ENCODE peak calls at places on chromosomes 16 and 17, in ten cellular contexts. One of them, this sample, is unnamed.

GRCh38 chr16:626787-627457 is 3.9 kb upstream of the WFIKKN1 start:
- DNase-seq in ovary: peak
- DNase-seq in small intestine: no peak
- DNase-seq in fibroblast of mammary gland: peak
- DNase-seq in thyroid gland: no peak
- DNase-seq in fibroblast of lung: peak
- DNase-seq in CD8-positive, alpha-beta memory T cell: no peak
- DNase-seq in astrocyte: peak
- DNase-seq in cardiac fibroblast: peak
- DNase-seq in psoas muscle: peak
- DNase-seq in this sample: no peak

GRCh38 chr16:31382485-31383161 is 10.5 kb upstream of the ITGAD start:
- DNase-seq in ovary: no peak
- DNase-seq in small intestine: peak
- DNase-seq in fibroblast of mammary gland: peak
- DNase-seq in thyroid gland: peak
- DNase-seq in fibroblast of lung: peak
- DNase-seq in CD8-positive, alpha-beta memory T cell: peak
- DNase-seq in astrocyte: no peak
- DNase-seq in cardiac fibroblast: peak
- DNase-seq in psoas muscle: peak
- DNase-seq in this sample: peak

GRCh38 chr16:85986931-85987749 is 88.2 kb downstream of the IRF8 start:
- DNase-seq in ovary: no peak
- DNase-seq in small intestine: peak
- DNase-seq in fibroblast of mammary gland: no peak
- DNase-seq in thyroid gland: no peak
- DNase-seq in fibroblast of lung: no peak
- DNase-seq in CD8-positive, alpha-beta memory T cell: peak
- DNase-seq in astrocyte: no peak
- DNase-seq in cardiac fibroblast: no peak
- DNase-seq in psoas muscle: no peak
- DNase-seq in this sample: peak

GRCh38 chr16:75818491-75818890 is 92.2 kb upstream of the CPHXL start:
- DNase-seq in ovary: no peak
- DNase-seq in small intestine: no peak
- DNase-seq in fibroblast of mammary gland: peak
- DNase-seq in thyroid gland: no peak
- DNase-seq in fibroblast of lung: no peak
- DNase-seq in CD8-positive, alpha-beta memory T cell: no peak
- DNase-seq in astrocyte: no peak
- DNase-seq in cardiac fibroblast: no peak
- DNase-seq in psoas muscle: no peak
- DNase-seq in this sample: no peak

GRCh38 chr17:46979023-46979870 is at the start of gene RPRML:
- DNase-seq in ovary: peak
- DNase-seq in small intestine: no peak
- DNase-seq in fibroblast of mammary gland: peak
- DNase-seq in thyroid gland: peak
- DNase-seq in fibroblast of lung: no peak
- DNase-seq in CD8-positive, alpha-beta memory T cell: no peak
- DNase-seq in astrocyte: no peak
- DNase-seq in cardiac fibroblast: peak
- DNase-seq in psoas muscle: peak
- DNase-seq in this sample: peak

GRCh38 chr17:37521821-37522220 is 32.1 kb downstream of the DUSP14 start:
- DNase-seq in ovary: no peak
- DNase-seq in small intestine: no peak
- DNase-seq in fibroblast of mammary gland: no peak
- DNase-seq in thyroid gland: no peak
- DNase-seq in fibroblast of lung: no peak
- DNase-seq in CD8-positive, alpha-beta memory T cell: no peak
- DNase-seq in astrocyte: no peak
- DNase-seq in cardiac fibroblast: no peak
- DNase-seq in psoas muscle: no peak
- DNase-seq in this sample: no peak

GRCh38 chr17:47732399-47733046 is 513 bp upstream of the TBX21 start:
- DNase-seq in ovary: no peak
- DNase-seq in small intestine: no peak
- DNase-seq in fibroblast of mammary gland: no peak
- DNase-seq in thyroid gland: no peak
- DNase-seq in fibroblast of lung: no peak
- DNase-seq in CD8-positive, alpha-beta memory T cell: no peak
- DNase-seq in astrocyte: no peak
- DNase-seq in cardiac fibroblast: no peak
- DNase-seq in psoas muscle: no peak
- DNase-seq in this sample: no peak

GRCh38 chr17:233473-233941 is 52.1 kb upstream of the DOC2B start:
- DNase-seq in ovary: no peak
- DNase-seq in small intestine: no peak
- DNase-seq in fibroblast of mammary gland: no peak
- DNase-seq in thyroid gland: no peak
- DNase-seq in fibroblast of lung: no peak
- DNase-seq in CD8-positive, alpha-beta memory T cell: no peak
- DNase-seq in astrocyte: no peak
- DNase-seq in cardiac fibroblast: no peak
- DNase-seq in psoas muscle: peak
- DNase-seq in this sample: peak

GRCh38 chr17:68601565-68602266 is 549 bp upstream of the FAM20A start:
- DNase-seq in ovary: no peak
- DNase-seq in small intestine: no peak
- DNase-seq in fibroblast of mammary gland: no peak
- DNase-seq in thyroid gland: no peak
- DNase-seq in fibroblast of lung: no peak
- DNase-seq in CD8-positive, alpha-beta memory T cell: no peak
- DNase-seq in astrocyte: no peak
- DNase-seq in cardiac fibroblast: no peak
- DNase-seq in psoas muscle: peak
- DNase-seq in this sample: no peak

GRCh38 chr17:44556854-44557606 is at the start of gene FZD2:
- DNase-seq in ovary: peak
- DNase-seq in small intestine: peak
- DNase-seq in fibroblast of mammary gland: peak
- DNase-seq in thyroid gland: peak
- DNase-seq in fibroblast of lung: peak
- DNase-seq in CD8-positive, alpha-beta memory T cell: peak
- DNase-seq in astrocyte: peak
- DNase-seq in cardiac fibroblast: peak
- DNase-seq in psoas muscle: peak
- DNase-seq in this sample: peak

GRCh38 chr17:45433136-45433535 is 466 bp upstream of the ARHGAP27 start:
- DNase-seq in ovary: no peak
- DNase-seq in small intestine: no peak
- DNase-seq in fibroblast of mammary gland: no peak
- DNase-seq in thyroid gland: no peak
- DNase-seq in fibroblast of lung: no peak
- DNase-seq in CD8-positive, alpha-beta memory T cell: no peak
- DNase-seq in astrocyte: no peak
- DNase-seq in cardiac fibroblast: no peak
- DNase-seq in psoas muscle: peak
- DNase-seq in this sample: no peak

GRCh38 chr16:24526701-24527470 is 12.5 kb upstream of the RBBP6 start:
- DNase-seq in ovary: no peak
- DNase-seq in small intestine: no peak
- DNase-seq in fibroblast of mammary gland: no peak
- DNase-seq in thyroid gland: no peak
- DNase-seq in fibroblast of lung: no peak
- DNase-seq in CD8-positive, alpha-beta memory T cell: no peak
- DNase-seq in astrocyte: no peak
- DNase-seq in cardiac fibroblast: no peak
- DNase-seq in psoas muscle: no peak
- DNase-seq in this sample: no peak

GRCh38 chr16:3607161-3607560 is 4.2 kb downstream of the SLX4 start:
- DNase-seq in ovary: no peak
- DNase-seq in small intestine: no peak
- DNase-seq in fibroblast of mammary gland: no peak
- DNase-seq in thyroid gland: no peak
- DNase-seq in fibroblast of lung: no peak
- DNase-seq in CD8-positive, alpha-beta memory T cell: no peak
- DNase-seq in astrocyte: no peak
- DNase-seq in cardiac fibroblast: no peak
- DNase-seq in psoas muscle: no peak
- DNase-seq in this sample: no peak

GRCh38 chr17:48149174-48150106 is 41.9 kb downstream of the SNX11 start:
- DNase-seq in ovary: no peak
- DNase-seq in small intestine: no peak
- DNase-seq in fibroblast of mammary gland: no peak
- DNase-seq in thyroid gland: no peak
- DNase-seq in fibroblast of lung: peak
- DNase-seq in CD8-positive, alpha-beta memory T cell: no peak
- DNase-seq in astrocyte: no peak
- DNase-seq in cardiac fibroblast: no peak
- DNase-seq in psoas muscle: no peak
- DNase-seq in this sample: no peak

DNA sequence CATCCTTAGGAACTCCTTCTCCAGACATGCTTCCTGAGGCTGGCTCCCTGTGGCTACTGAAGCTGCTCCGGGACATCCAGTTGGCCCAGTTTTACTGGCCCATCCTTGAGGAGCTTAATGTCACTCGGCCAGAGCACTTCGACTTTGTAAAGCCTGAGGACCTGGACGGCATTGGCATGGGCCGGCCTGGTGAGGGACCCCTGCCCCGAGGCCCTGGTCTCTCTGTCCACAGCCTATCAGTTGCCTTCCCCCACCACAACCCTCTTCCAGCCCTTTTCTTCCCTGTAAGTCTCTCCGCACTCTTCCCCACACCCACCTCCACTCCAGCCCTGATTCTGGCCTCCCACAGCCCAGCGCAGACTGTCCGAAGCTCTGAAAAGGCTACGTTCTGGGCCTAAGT is 2.0 kb downstream of the TNK1 start:
- DNase-seq in ovary: no peak
- DNase-seq in small intestine: no peak
- DNase-seq in fibroblast of mammary gland: no peak
- DNase-seq in thyroid gland: no peak
- DNase-seq in fibroblast of lung: no peak
- DNase-seq in CD8-positive, alpha-beta memory T cell: no peak
- DNase-seq in astrocyte: no peak
- DNase-seq in cardiac fibroblast: no peak
- DNase-seq in psoas muscle: no peak
- DNase-seq in this sample: no peak
- H3K4me3 ChIP-seq in ovary: no peak
- H3K4me3 ChIP-seq in small intestine: no peak
- H3K4me3 ChIP-seq in fibroblast of mammary gland: no peak
- H3K4me3 ChIP-seq in thyroid gland: no peak
- H3K4me3 ChIP-seq in fibroblast of lung: no peak
- H3K4me3 ChIP-seq in CD8-positive, alpha-beta memory T cell: no peak
- H3K4me3 ChIP-seq in astrocyte: no peak
- H3K4me3 ChIP-seq in cardiac fibroblast: no peak
- H3K4me3 ChIP-seq in psoas muscle: no peak
- H3K4me3 ChIP-seq in this sample: no peak

DNA sequence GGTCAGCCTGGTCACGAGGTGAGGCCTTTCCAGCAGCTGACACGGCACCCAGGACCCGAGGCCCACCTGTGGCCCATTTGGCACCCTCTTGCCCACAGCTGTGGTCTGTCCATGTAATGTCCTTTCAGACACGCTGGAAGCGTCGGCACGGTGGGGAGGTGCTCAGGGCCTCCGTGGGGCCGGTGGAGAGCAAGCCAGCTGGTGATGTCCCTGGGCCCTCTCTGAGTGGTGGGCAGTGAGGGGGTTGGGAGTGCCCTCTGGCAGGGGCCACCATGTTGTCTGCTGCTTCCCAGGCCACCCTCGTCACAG is 97.3 kb upstream of the ZNF469 start:
- DNase-seq in ovary: no peak
- DNase-seq in small intestine: no peak
- DNase-seq in fibroblast of mammary gland: no peak
- DNase-seq in thyroid gland: no peak
- DNase-seq in fibroblast of lung: no peak
- DNase-seq in CD8-positive, alpha-beta memory T cell: no peak
- DNase-seq in astrocyte: no peak
- DNase-seq in cardiac fibroblast: no peak
- DNase-seq in psoas muscle: no peak
- DNase-seq in this sample: no peak
- H3K4me3 ChIP-seq in ovary: no peak
- H3K4me3 ChIP-seq in small intestine: no peak
- H3K4me3 ChIP-seq in fibroblast of mammary gland: no peak
- H3K4me3 ChIP-seq in thyroid gland: no peak
- H3K4me3 ChIP-seq in fibroblast of lung: no peak
- H3K4me3 ChIP-seq in CD8-positive, alpha-beta memory T cell: no peak
- H3K4me3 ChIP-seq in astrocyte: no peak
- H3K4me3 ChIP-seq in cardiac fibroblast: no peak
- H3K4me3 ChIP-seq in psoas muscle: no peak
- H3K4me3 ChIP-seq in this sample: no peak

GRCh38 chr17:82320956-82321927 is 3.8 kb upstream of the CD7 start:
- DNase-seq in ovary: no peak
- DNase-seq in small intestine: peak
- DNase-seq in fibroblast of mammary gland: no peak
- DNase-seq in thyroid gland: no peak
- DNase-seq in fibroblast of lung: no peak
- DNase-seq in CD8-positive, alpha-beta memory T cell: peak
- DNase-seq in astrocyte: no peak
- DNase-seq in cardiac fibroblast: no peak
- DNase-seq in psoas muscle: no peak
- DNase-seq in this sample: peak
- H3K4me3 ChIP-seq in ovary: no peak
- H3K4me3 ChIP-seq in small intestine: no peak
- H3K4me3 ChIP-seq in fibroblast of mammary gland: no peak
- H3K4me3 ChIP-seq in thyroid gland: no peak
- H3K4me3 ChIP-seq in fibroblast of lung: no peak
- H3K4me3 ChIP-seq in CD8-positive, alpha-beta memory T cell: peak
- H3K4me3 ChIP-seq in astrocyte: no peak
- H3K4me3 ChIP-seq in cardiac fibroblast: no peak
- H3K4me3 ChIP-seq in psoas muscle: peak
- H3K4me3 ChIP-seq in this sample: no peak

GRCh38 chr16:87958632-87959031 is 7.4 kb downstream of the BANP start:
- DNase-seq in ovary: no peak
- DNase-seq in small intestine: no peak
- DNase-seq in fibroblast of mammary gland: no peak
- DNase-seq in thyroid gland: no peak
- DNase-seq in fibroblast of lung: no peak
- DNase-seq in CD8-positive, alpha-beta memory T cell: no peak
- DNase-seq in astrocyte: no peak
- DNase-seq in cardiac fibroblast: no peak
- DNase-seq in psoas muscle: no peak
- DNase-seq in this sample: no peak

GRCh38 chr16:87956169-87956770 is 5.0 kb downstream of the BANP start:
- DNase-seq in ovary: no peak
- DNase-seq in small intestine: peak
- DNase-seq in fibroblast of mammary gland: peak
- DNase-seq in thyroid gland: no peak
- DNase-seq in fibroblast of lung: peak
- DNase-seq in CD8-positive, alpha-beta memory T cell: peak
- DNase-seq in astrocyte: peak
- DNase-seq in cardiac fibroblast: peak
- DNase-seq in psoas muscle: no peak
- DNase-seq in this sample: peak

GRCh38 chr16:87956771-87957279 is 5.6 kb downstream of the BANP start:
- DNase-seq in ovary: no peak
- DNase-seq in small intestine: no peak
- DNase-seq in fibroblast of mammary gland: peak
- DNase-seq in thyroid gland: no peak
- DNase-seq in fibroblast of lung: peak
- DNase-seq in CD8-positive, alpha-beta memory T cell: no peak
- DNase-seq in astrocyte: peak
- DNase-seq in cardiac fibroblast: peak
- DNase-seq in psoas muscle: no peak
- DNase-seq in this sample: no peak

GRCh38 chr16:87955302-87956168 is 4.3 kb downstream of the BANP start:
- DNase-seq in ovary: no peak
- DNase-seq in small intestine: no peak
- DNase-seq in fibroblast of mammary gland: peak
- DNase-seq in thyroid gland: no peak
- DNase-seq in fibroblast of lung: no peak
- DNase-seq in CD8-positive, alpha-beta memory T cell: no peak
- DNase-seq in astrocyte: peak
- DNase-seq in cardiac fibroblast: no peak
- DNase-seq in psoas muscle: no peak
- DNase-seq in this sample: no peak

GRCh38 chr16:87957296-87958069 is 6.2 kb downstream of the BANP start:
- DNase-seq in ovary: no peak
- DNase-seq in small intestine: no peak
- DNase-seq in fibroblast of mammary gland: no peak
- DNase-seq in thyroid gland: no peak
- DNase-seq in fibroblast of lung: no peak
- DNase-seq in CD8-positive, alpha-beta memory T cell: no peak
- DNase-seq in astrocyte: no peak
- DNase-seq in cardiac fibroblast: no peak
- DNase-seq in psoas muscle: no peak
- DNase-seq in this sample: no peak
- H3K4me3 ChIP-seq in ovary: no peak
- H3K4me3 ChIP-seq in small intestine: no peak
- H3K4me3 ChIP-seq in fibroblast of mammary gland: no peak
- H3K4me3 ChIP-seq in thyroid gland: no peak
- H3K4me3 ChIP-seq in fibroblast of lung: no peak
- H3K4me3 ChIP-seq in CD8-positive, alpha-beta memory T cell: no peak
- H3K4me3 ChIP-seq in astrocyte: no peak
- H3K4me3 ChIP-seq in cardiac fibroblast: no peak
- H3K4me3 ChIP-seq in psoas muscle: no peak
- H3K4me3 ChIP-seq in this sample: no peak

This sample was measured in transverse colon.